ENCODE peak calls at places on chromosomes 4 and X, in eight cellular contexts. S, M, H, T, L, D, X and Y are unnamed samples. For H3K27me3, the result is how much of the 10 kb centered on the place peaks cover.

GRCh38 chr4:104795264-104795934 is 300.7 kb upstream of the CXXC4 start:
- DNase-seq in S (no peak), H (no peak), L (no peak), T (no peak), D (no peak), X (no peak), M (no peak), Y (no peak)

GRCh38 chr4:4935974-4936373 is 76.5 kb downstream of the MSX1 start:
- DNase-seq in X (no peak), L (no peak), M (no peak), D (no peak), T (no peak), H (no peak), S (no peak), Y (no peak)

GRCh38 chrX:106168107-106168506 is at the start of gene PWWP3B:
- DNase-seq in H (peak), D (peak), L (no peak), T (no peak), X (peak), M (no peak), S (no peak), Y (no peak)

GRCh38 chrX:52608961-52609360 is 45.7 kb downstream of the SSX7 start:
- DNase-seq in X (no peak), H (no peak), S (no peak), D (no peak), M (no peak), L (no peak), T (no peak), Y (no peak)

GRCh38 chr4:37450309-37450708 is 205.8 kb downstream of the NWD2 start:
- DNase-seq in X (no peak), D (no peak), M (no peak), S (no peak), L (no peak), T (no peak), H (no peak), Y (no peak)

GRCh38 chrX:108000751-108001150 is 18.6 kb upstream of the TEX13B start:
- DNase-seq in D (no peak), H (no peak), T (no peak), M (no peak), S (no peak), L (no peak), X (peak), Y (no peak)

GRCh38 chr4:18934197-18934596 is 912.6 kb upstream of the LCORL start:
- DNase-seq in L (no peak), M (no peak), X (peak), S (no peak), H (no peak), D (no peak), T (no peak), Y (peak)

GRCh38 chr4:140372607-140373327 is 679 bp upstream of the SCOC start:
- DNase-seq in D (no peak), M (no peak), L (peak), S (no peak), H (no peak), X (peak), T (no peak), Y (peak)

GRCh38 chr4:98938386-98938785 is 9.5 kb upstream of the EIF4E start:
- DNase-seq in T (no peak), S (no peak), D (no peak), X (peak), M (no peak), H (no peak), L (no peak), Y (no peak)

GRCh38 chrX:108270739-108271396 is 167.4 kb downstream of the COL4A6 start:
- DNase-seq in D (no peak), T (no peak), S (no peak), X (no peak), L (no peak), M (no peak), H (no peak), Y (no peak)

DNA sequence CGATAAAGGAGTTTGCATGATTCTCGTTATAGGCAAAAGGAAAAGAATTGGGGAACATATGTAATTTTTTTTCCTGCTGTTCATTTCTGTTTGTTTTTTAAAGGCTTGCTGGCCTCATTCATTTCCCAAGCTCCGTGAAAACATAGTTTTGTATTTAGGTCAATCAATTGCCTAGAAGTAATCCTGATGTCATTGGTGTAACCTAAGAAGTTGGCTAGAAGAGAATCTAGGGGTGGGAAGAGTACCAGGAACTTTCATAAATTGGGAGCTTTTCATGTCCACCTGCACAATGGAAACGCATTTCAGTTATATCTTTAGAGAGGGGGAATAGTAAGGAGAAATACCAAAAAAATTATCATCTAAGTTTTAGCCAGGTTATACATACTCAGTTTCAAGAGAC is 3.8 kb downstream of the RAPGEF2 start:
- DNase-seq in D (no peak), M (no peak), X (no peak), S (no peak), L (no peak), H (no peak), T (no peak), Y (no peak)
- H3K4me3 ChIP-seq in D (peak), M (no peak), X (peak), S (no peak), L (no peak), H (no peak), T (peak), Y (no peak)

DNA sequence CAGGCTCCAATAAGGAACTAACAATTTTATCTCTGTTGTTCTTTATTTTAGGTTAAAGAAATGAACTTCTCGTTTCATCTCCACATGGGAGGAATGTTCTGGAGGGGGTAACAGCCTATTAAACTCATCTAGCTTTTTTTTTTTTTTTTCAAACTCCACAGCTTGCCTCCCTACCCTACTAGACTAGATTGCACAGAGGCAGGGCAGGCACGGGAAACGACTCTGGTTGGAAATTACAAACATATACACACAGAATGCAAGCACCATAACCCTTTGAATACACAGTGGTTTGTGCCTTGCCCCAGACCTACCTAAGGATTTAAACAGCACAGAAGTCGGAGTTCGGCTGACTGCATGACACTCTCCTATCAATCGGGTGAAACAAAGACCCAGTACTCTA is 2.7 kb downstream of the MECP2 start:
- DNase-seq in M (no peak), H (no peak), D (no peak), S (no peak), L (no peak), X (no peak), T (no peak), Y (no peak)
- H3K27me3 ChIP-seq in M (under half), H (under half), D (under half), S (under half), L (under half), X (under half), T (under half), Y (under half)

DNA sequence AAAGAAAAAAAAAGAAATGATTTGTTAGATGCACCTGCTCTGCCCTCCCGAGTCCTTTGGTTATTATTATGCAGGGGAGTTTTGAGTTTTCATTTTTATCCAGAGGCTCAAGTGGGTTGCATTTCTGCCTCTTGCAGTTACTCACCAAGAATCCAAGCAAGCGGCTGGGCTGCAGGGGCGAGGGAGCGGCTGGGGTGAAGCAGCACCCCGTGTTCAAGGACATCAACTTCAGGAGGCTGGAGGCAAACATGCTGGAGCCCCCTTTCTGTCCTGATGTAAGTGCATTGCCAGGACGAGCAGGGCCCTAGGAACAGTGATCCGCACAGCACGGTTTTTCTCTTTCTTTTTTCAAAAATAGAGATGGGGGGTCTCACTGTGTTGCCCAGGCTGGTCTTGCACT is 39.1 kb downstream of the HTT-AS start:
- DNase-seq in S (no peak), D (no peak), L (no peak), X (no peak), T (no peak), H (no peak), M (no peak), Y (no peak)
- H3K4me3 ChIP-seq in S (no peak), D (no peak), L (no peak), X (no peak), T (no peak), H (no peak), M (no peak), Y (no peak)

GRCh38 chr4:100391086-100391485 is 126.7 kb downstream of the EMCN start:
- DNase-seq in M (no peak), S (no peak), D (no peak), T (no peak), L (no peak), X (no peak), H (no peak), Y (no peak)

GRCh38 chr4:100386270-100386669 is 131.6 kb downstream of the EMCN start:
- DNase-seq in T (no peak), D (no peak), L (no peak), H (no peak), M (no peak), X (no peak), S (no peak), Y (no peak)

GRCh38 chr4:100391913-100392312 is 125.9 kb downstream of the EMCN start:
- DNase-seq in L (no peak), S (no peak), D (no peak), T (no peak), X (peak), M (no peak), H (no peak), Y (no peak)
- H3K27me3 ChIP-seq in L (under half), S (under half), D (under half), T (under half), X (under half), M (under half), H (under half), Y (under half)